ENCODE peak calls at places on chromosomes 6 and 20, in nine cellular contexts. Y is ascending aorta, K is transverse colon, B is PC-3, Z is left ventricle myocardium inferior, F is fibroblast of lung, R is esophagus muscularis mucosa, U is neural progenitor cell, I is pancreas. V is an unnamed sample. For H3K4me1, the result is how much of the 10 kb centered on the place peaks cover.

GRCh38 chr20:46701986-46702385 is 7.5 kb upstream of the SLC2A10 start:
- DNase-seq in R (no peak), B (no peak), Y (no peak), U (no peak), K (no peak), F (no peak), I (no peak), Z (no peak), V (no peak)

GRCh38 chr6:43396408-43397149 is 27.1 kb upstream of the ZNF318 start:
- DNase-seq in U (no peak), K (no peak), R (no peak), I (no peak), Z (no peak), B (peak), F (no peak), Y (no peak), V (no peak)

GRCh38 chr20:11861479-11861878 is 56.2 kb upstream of the BTBD3 start:
- DNase-seq in Y (no peak), U (no peak), I (no peak), F (no peak), Z (no peak), B (no peak), R (no peak), K (no peak), V (no peak)

GRCh38 chr6:113854531-113855499 is 2.3 kb upstream of the MARCKS start:
- DNase-seq in Y (peak), I (peak), B (peak), F (peak), U (peak), R (no peak), K (peak), Z (peak), V (no peak)

GRCh38 chr6:61755739-61756138 is 530.3 kb downstream of the KHDRBS2 start:
- DNase-seq in B (no peak), F (no peak), K (no peak), Z (no peak), U (no peak), I (no peak), Y (no peak), R (no peak), V (no peak)

GRCh38 chr6:74946961-74947360 is 258.9 kb downstream of the COL12A1 start:
- DNase-seq in B (peak), U (no peak), Z (no peak), R (no peak), F (peak), K (no peak), I (no peak), Y (no peak), V (no peak)

GRCh38 chr6:107786709-107787588 is 37.2 kb downstream of the SCML4 start:
- DNase-seq in Y (no peak), R (peak), F (no peak), Z (no peak), B (no peak), U (no peak), I (no peak), K (peak), V (no peak)

GRCh38 chr6:167974644-167975344 is 22.7 kb upstream of the KIF25 start:
- DNase-seq in U (no peak), Y (no peak), I (no peak), B (peak), K (peak), F (peak), Z (no peak), R (no peak), V (no peak)

GRCh38 chr6:161033667-161034066 is 42.1 kb downstream of the MAP3K4 start:
- DNase-seq in U (no peak), Y (no peak), Z (no peak), I (no peak), B (no peak), R (no peak), F (peak), K (no peak), V (no peak)

GRCh38 chr6:16057411-16057810 is 71.5 kb upstream of the MYLIP start:
- DNase-seq in Z (no peak), K (no peak), B (peak), U (no peak), F (no peak), Y (no peak), R (no peak), I (no peak), V (no peak)

GRCh38 chr20:35077341-35077740 is 15.3 kb downstream of the TRPC4AP start:
- DNase-seq in U (no peak), K (no peak), Z (no peak), Y (no peak), F (no peak), B (no peak), I (no peak), R (no peak), V (no peak)

GRCh38 chr6:77264970-77265369 is 198.3 kb downstream of the HTR1B start:
- DNase-seq in B (no peak), Y (no peak), K (no peak), F (no peak), U (no peak), I (no peak), Z (no peak), R (no peak), V (no peak)
- TF ChIP-seq CTCF in B (no peak), Y (no peak), K (no peak), F (no peak), U (peak), I (no peak), Z (no peak), R (no peak), V (no peak)

GRCh38 chr6:33299237-33299944 is 649 bp upstream of the RGL2 start:
- DNase-seq in F (peak), B (peak), U (peak), K (peak), R (peak), I (peak), Z (peak), Y (peak), V (peak)
- H3K4me3 ChIP-seq in F (peak), B (peak), U (peak), K (peak), R (peak), I (peak), Z (peak), Y (peak), V (peak)

GRCh38 chr20:36847710-36848040 is 28.3 kb upstream of the TLDC2 start:
- DNase-seq in Y (no peak), U (no peak), Z (no peak), K (no peak), R (no peak), I (no peak), F (no peak), B (no peak), V (no peak)
- H3K4me1 ChIP-seq in Y (half or more), U (under half), Z (half or more), K (half or more), R (half or more), I (under half), F (half or more), B (under half), V (half or more)

GRCh38 chr6:14149053-14149746 is 31.6 kb downstream of the CD83 start:
- DNase-seq in R (no peak), Y (no peak), I (no peak), F (no peak), Z (no peak), B (no peak), K (no peak), U (no peak), V (no peak)
- TF ChIP-seq CTCF in R (no peak), Y (no peak), I (no peak), F (no peak), Z (no peak), B (no peak), K (no peak), U (no peak), V (no peak)

GRCh38 chr6:111761783-111762312 is 111.4 kb downstream of the FYN start:
- DNase-seq in F (peak), U (peak), Z (no peak), R (no peak), I (no peak), K (no peak), Y (no peak), B (no peak), V (no peak)

GRCh38 chr6:111758608-111759293 is 114.5 kb downstream of the FYN start:
- DNase-seq in R (no peak), B (no peak), I (no peak), K (no peak), Y (no peak), U (no peak), Z (no peak), F (peak), V (no peak)

GRCh38 chr6:111757342-111757741 is 115.9 kb downstream of the FYN start:
- DNase-seq in F (peak), K (no peak), Y (no peak), I (no peak), U (no peak), Z (no peak), R (no peak), B (peak), V (no peak)

GRCh38 chr6:111759413-111759835 is 113.8 kb downstream of the FYN start:
- DNase-seq in U (no peak), F (no peak), K (no peak), Y (no peak), I (no peak), B (no peak), R (no peak), Z (no peak), V (no peak)

GRCh38 chr6:111759836-111760785 is 113.1 kb downstream of the FYN start:
- DNase-seq in Z (no peak), I (no peak), Y (no peak), K (no peak), B (no peak), F (peak), U (peak), R (no peak), V (no peak)
- H3K4me3 ChIP-seq in Z (no peak), I (no peak), Y (no peak), K (no peak), B (no peak), F (peak), U (no peak), R (peak), V (peak)

GRCh38 chr6:33278392-33278741 is 1.4 kb downstream of the B3GALT4 start:
- DNase-seq in B (no peak), F (no peak), Z (no peak), K (no peak), Y (no peak), R (no peak), I (no peak), U (no peak), V (no peak)

GRCh38 chr6:33277663-33278391 is 904 bp downstream of the B3GALT4 start:
- DNase-seq in B (no peak), Y (no peak), K (peak), U (peak), Z (no peak), F (peak), I (peak), R (no peak), V (no peak)

GRCh38 chr6:33276581-33276863 is 401 bp upstream of the B3GALT4 start:
- DNase-seq in Z (no peak), B (no peak), R (no peak), Y (no peak), I (no peak), U (no peak), F (peak), K (no peak), V (no peak)

GRCh38 chr6:33278810-33279209 is 1.9 kb downstream of the B3GALT4 start:
- DNase-seq in U (no peak), R (no peak), Y (no peak), B (no peak), K (no peak), F (no peak), I (no peak), Z (no peak), V (no peak)

DNA sequence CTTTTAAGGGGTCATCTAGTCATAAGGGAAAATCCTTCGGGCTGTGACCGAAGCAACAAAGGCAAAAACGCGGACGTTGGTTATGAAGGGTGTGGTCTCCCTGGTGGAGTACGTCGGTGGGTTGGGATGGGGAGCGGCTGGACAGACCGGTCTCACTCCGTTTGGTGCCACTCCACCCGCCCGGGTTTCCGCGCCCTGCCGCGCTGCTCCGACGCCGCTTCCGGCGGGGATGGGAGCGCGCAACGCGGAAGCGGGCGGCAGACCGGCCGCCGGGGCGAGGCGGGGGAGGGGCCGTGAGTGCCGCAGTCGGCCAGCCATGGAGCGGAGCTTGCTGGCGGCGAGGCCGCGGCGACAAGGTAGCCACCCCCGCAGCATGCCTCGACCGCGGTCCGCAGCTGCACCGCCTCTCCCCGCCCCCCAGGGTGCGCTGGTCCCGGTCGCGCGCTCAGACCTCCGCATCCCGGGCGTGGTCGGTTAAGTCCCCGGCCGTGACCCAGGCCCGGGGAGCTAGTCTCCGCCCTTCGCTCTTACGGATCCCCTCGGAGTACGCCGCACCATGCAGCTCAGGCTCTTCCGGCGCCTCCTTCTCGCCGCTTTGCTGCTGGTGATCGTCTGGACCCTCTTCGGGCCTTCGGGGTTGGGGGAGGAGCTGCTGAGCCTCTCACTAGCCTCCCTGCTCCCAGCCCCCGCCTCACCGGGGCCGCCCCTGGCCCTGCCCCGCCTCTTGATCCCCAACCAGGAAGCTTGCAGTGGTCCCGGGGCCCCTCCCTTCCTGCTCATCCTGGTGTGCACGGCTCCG is at the start of gene B3GALT4:
- DNase-seq in B (peak), K (peak), U (peak), I (peak), R (peak), Z (peak), F (peak), Y (peak), V (peak)
- H3K4me1 ChIP-seq in B (under half), K (half or more), U (under half), I (under half), R (half or more), Z (half or more), F (under half), Y (under half), V (half or more)

GRCh38 chr6:32195652-32195901 is 3.1 kb upstream of the GPSM3 start:
- DNase-seq in B (peak), Y (peak), F (peak), R (peak), I (peak), U (peak), K (peak), Z (peak), V (peak)
- TF ChIP-seq CTCF in B (no peak), Y (no peak), F (no peak), R (peak), I (peak), U (peak), K (peak), Z (peak), V (peak)

GRCh38 chr6:30211899-30212298 is 1.3 kb downstream of the TRIM26 start:
- DNase-seq in K (no peak), U (no peak), I (no peak), R (no peak), F (no peak), B (no peak), Z (no peak), Y (no peak), V (no peak)
- H3K4me3 ChIP-seq in K (no peak), U (peak), I (no peak), R (peak), F (peak), B (peak), Z (peak), Y (peak), V (peak)

GRCh38 chr6:98037571-98037970 is 754.6 kb upstream of the MMS22L start:
- DNase-seq in Y (no peak), K (no peak), I (no peak), U (no peak), Z (no peak), R (no peak), B (peak), F (no peak), V (no peak)
- H3K4me1 ChIP-seq in Y (under half), K (under half), I (under half), U (half or more), Z (under half), R (under half), B (under half), F (under half), V (under half)

V was measured in thoracic aorta.